ENCODE peak calls at places on chromosomes 13 and 19, in four cellular contexts. O, P, D and X are unnamed samples.

GRCh38 chr13:110680852-110681251 is 25.1 kb downstream of the CARS2 start:
- DNase-seq in O (peak; percentile 43), D (peak; percentile 41), P (peak; percentile 69), X (peak; percentile 10)

GRCh38 chr19:42114412-42114811 is 17.8 kb downstream of the POU2F2 start:
- DNase-seq in O (no peak), D (no peak), P (no peak), X (no peak)

GRCh38 chr13:21240586-21240985 is 64.1 kb downstream of the MRPL57 start:
- DNase-seq in O (no peak), P (no peak), D (no peak), X (no peak)

GRCh38 chr13:109355129-109355528 is 431.3 kb downstream of the IRS2 start:
- DNase-seq in P (no peak), D (no peak), O (no peak), X (no peak)

GRCh38 chr13:94308808-94309207 is 170.7 kb downstream of the DCT start:
- DNase-seq in O (no peak), D (no peak), P (no peak), X (no peak)

GRCh38 chr13:24672141-24673132 is 7.8 kb upstream of the ATP12A start:
- DNase-seq in D (no peak), O (no peak), P (no peak), X (no peak)

GRCh38 chr19:56690668-56691067 is 19.1 kb upstream of the ZNF835 start:
- DNase-seq in P (no peak), D (no peak), O (no peak), X (no peak)

GRCh38 chr13:50592412-50593145 is 250.9 kb downstream of the DLEU7 start:
- DNase-seq in O (no peak), D (no peak), P (no peak), X (no peak)

GRCh38 chr19:28934626-28935025 is 278.3 kb downstream of the UQCRFS1 start:
- DNase-seq in O (no peak), P (no peak), D (no peak), X (no peak)

GRCh38 chr19:571127-571974 is 1.0 kb upstream of the BSG start:
- DNase-seq in O (peak; percentile 55), D (peak; percentile 61), P (no peak), X (no peak)

GRCh38 chr13:82634946-82635345 is 1247.3 kb downstream of the SLITRK1 start:
- DNase-seq in D (no peak), P (no peak), O (no peak), X (no peak)

GRCh38 chr19:22118132-22118531 is 65.8 kb downstream of the ZNF257 start:
- DNase-seq in P (no peak), D (no peak), O (no peak), X (no peak)

GRCh38 chr13:36789061-36789460 is 30.0 kb upstream of the RFXAP start:
- DNase-seq in P (no peak), D (no peak), O (no peak), X (no peak)

GRCh38 chr13:105918842-105919741 is 616.4 kb downstream of the EFNB2 start:
- DNase-seq in D (peak; percentile 3), P (peak; percentile 71), O (no peak), X (peak; percentile 88)

GRCh38 chr13:29849731-29850212 is 645 bp downstream of the UBL3 start:
- DNase-seq in O (peak; percentile 18), D (peak; percentile 33), P (peak; percentile 70), X (no peak)

GRCh38 chr19:13492128-13492527 is 14.2 kb downstream of the CACNA1A start:
- DNase-seq in O (no peak), D (no peak), P (no peak), X (no peak)

GRCh38 chr13:112726018-112726767 is 36.4 kb downstream of the ATP11A start:
- DNase-seq in P (no peak), O (no peak), D (no peak), X (no peak)

GRCh38 chr13:51297556-51297955 is 41.9 kb upstream of the SERPINE3 start:
- DNase-seq in P (no peak), D (no peak), O (no peak), X (no peak)

GRCh38 chr13:104553156-104553555 is 1486.9 kb upstream of the SLC10A2 start:
- DNase-seq in P (no peak), D (no peak), O (no peak), X (no peak)

GRCh38 chr13:45951724-45952123 is 100.2 kb upstream of the SIAH3 start:
- DNase-seq in O (no peak), P (no peak), D (no peak), X (no peak)

GRCh38 chr19:795691-796581 is 1.3 kb upstream of the PTBP1 start:
- DNase-seq in O (no peak), D (no peak), P (no peak), X (no peak)

GRCh38 chr19:13899393-13899792 is 6.5 kb downstream of the BRME1 start:
- DNase-seq in P (no peak), D (peak; percentile 75), O (no peak), X (no peak)

GRCh38 chr13:41561179-41561578 is 103.8 kb downstream of the RGCC start:
- DNase-seq in P (no peak), D (no peak), O (no peak), X (no peak)

GRCh38 chr13:41563501-41564001 is 106.2 kb downstream of the RGCC start:
- DNase-seq in D (peak; percentile 57), O (no peak), P (no peak), X (no peak)

GRCh38 chr13:41564046-41564445 is 106.7 kb downstream of the RGCC start:
- DNase-seq in D (no peak), P (no peak), O (no peak), X (no peak)

GRCh38 chr13:41562083-41562482 is 104.7 kb downstream of the RGCC start:
- DNase-seq in O (no peak), P (no peak), D (no peak), X (no peak)

DNA sequence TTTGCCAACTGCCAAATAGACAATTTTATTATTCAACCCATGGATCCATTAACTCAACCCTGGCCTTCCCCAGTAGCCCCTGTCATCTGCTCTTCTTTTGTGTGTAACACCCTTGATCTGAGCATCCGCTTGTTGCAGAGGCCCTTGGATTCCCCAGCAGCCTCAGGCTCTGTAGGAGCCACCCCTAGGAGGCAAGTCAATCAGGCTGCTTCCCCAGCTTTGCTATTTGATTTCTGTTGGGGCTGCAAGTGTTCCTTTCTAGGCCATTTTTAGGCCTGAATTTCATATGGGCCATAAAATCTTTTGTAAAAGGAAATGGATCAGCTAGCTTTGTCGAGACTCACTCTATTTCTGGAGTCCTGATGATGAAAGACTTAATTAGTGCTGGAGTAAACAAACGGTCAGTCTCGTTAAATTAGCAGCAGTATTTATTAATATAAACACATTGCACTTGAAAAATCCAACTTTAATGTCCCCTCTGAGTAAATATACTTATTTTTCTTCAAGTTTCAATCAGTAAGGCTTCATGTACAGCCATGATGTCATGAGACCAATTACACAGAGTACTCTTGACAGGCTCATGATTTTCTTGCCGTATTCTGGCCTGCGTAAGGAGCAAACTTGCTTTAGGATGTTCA is 105.3 kb downstream of the RGCC start:
- DNase-seq in P (no peak), D (no peak), O (no peak), X (no peak)
- TF ChIP-seq ELF1 in P (no peak), D (no peak), O (no peak), X (no peak)

GRCh38 chr19:33290956-33291622 is 11.2 kb downstream of the CEBPA start:
- DNase-seq in O (no peak), P (no peak), D (no peak), X (no peak)

GRCh38 chr19:33292595-33293254 is 9.6 kb downstream of the CEBPA start:
- DNase-seq in P (no peak), O (no peak), D (no peak), X (no peak)

GRCh38 chr19:33291623-33292534 is 10.5 kb downstream of the CEBPA start:
- DNase-seq in P (no peak), O (no peak), D (no peak), X (no peak)

GRCh38 chr19:33294058-33294798 is 8.1 kb downstream of the CEBPA start:
- DNase-seq in O (no peak), D (no peak), P (no peak), X (no peak)

DNA sequence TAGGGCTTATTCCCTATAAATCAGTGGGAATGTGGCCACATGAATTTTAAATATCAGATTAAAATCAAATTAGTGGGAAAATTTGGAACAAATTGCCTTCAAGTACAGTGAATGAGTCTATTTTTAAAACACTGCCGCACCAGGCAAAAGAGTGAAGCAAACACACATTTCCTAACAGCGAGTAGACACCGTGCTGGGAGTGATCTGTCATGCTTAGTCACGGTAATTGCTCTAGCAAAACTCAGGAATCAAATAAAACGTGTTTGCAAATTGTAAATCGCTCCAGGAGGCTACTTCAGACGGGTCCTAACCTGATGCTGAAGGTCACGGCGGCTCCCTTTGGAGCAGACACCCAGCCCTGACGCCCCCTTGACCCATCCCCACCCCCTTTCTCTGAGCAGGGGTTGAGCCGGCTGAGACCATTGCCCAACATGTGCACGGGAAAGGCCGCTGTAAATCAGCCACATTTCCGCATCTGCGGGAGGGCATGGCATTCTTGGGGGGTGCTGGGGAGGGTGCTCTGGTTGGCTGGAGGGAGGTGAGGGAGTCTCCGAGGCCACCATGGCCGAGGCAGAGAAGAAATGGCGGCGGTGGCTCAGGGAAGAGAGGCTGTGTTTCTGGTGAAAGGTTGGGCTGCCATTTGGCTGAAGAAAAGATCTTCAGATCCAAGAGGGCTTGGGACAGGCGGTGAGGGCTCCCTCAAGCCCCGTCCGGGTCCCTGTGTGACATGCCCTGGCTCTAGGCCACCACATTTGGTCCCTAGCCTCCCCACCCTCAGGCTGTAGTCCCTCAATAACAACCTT is 8.9 kb downstream of the CEBPA start:
- DNase-seq in D (peak; percentile 93), P (no peak), O (peak; percentile 31), X (no peak)
- H3K27ac ChIP-seq in D (peak overlapping the region; percentile 91), P (no peak overlapping the region), O (no peak overlapping the region), X (no peak overlapping the region)

DNA sequence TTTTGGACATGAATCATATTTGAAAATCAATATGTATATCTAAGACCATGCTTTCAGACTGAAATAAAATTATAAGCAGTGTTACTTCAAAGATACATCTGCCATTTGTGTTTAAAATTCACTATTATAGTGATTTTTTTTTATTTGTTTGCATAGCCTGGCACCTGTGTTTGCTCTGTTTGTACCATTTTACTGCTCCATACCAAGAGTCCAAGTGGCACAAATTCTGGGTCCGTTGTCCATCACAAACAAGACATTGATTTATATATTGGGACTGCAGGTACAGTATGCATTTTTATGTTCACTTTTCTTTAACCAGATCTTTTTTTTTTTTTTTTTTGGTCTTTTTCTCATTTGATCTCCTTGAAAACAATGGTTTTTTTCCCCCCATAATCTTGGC is 6.7 kb upstream of the GPR183 start:
- DNase-seq in P (no peak), D (no peak), O (no peak), X (no peak)
- H3K4me3 ChIP-seq in P (no peak overlapping the region), D (no peak overlapping the region), O (no peak overlapping the region), X (no peak overlapping the region)

DNA sequence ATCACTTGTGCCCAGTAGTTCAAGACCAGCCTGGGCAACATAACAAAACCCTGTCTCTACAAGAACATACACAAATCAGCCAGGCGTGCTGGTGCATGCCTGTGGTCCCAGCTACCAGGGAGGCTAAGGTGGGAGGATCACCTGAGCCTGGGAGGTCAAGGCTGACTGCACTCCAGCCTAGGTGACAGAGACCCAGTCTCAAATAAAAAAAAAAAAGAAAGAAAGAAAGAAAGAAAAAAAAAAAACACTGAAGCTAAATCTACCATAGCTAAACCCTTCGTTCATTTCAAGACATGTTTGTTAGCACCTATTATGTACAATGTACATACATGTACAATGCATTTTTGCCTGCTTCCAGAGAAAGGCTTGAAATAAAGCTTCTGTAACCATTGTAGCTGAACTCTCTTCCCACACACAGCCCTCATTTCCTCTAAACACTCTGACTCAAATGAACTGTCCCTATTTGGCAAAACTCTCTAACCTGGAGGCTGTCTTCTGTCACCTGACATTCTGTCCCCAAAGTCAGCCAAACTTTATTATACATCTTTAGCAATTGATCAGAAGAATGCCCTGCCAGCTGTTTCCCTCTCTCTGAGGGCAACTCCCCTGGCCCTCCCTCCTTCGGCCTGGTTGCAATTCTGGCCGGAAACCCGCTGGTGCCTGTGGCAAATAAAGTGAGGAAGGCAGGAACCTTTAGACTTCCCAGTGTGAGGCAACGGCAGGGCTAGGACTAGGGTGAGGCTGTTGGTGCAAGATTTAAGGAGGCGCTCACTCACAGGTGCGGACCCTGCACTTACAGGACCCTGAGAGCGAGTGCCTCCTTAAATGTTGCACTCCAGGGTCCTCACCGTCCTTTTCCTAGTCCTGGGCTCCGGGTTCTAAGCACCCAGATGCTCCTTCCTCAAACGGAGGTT is 1.8 kb downstream of the ETHE1 start:
- DNase-seq in D (peak; percentile 87), O (no peak), P (no peak), X (peak; percentile 57)
- TF ChIP-seq ELF1 in D (peak; percentile 77), O (no peak), P (no peak), X (no peak)